ENCODE peak calls at places on chromosome 9, in six cellular contexts. X, B, S, C, U and M are unnamed samples.

GRCh38 chr9:22170162-22170932 is 161.2 kb upstream of the CDKN2B start:
- DNase-seq in X (no peak), B (no peak), S (no peak), C (peak; percentile 81), U (no peak), M (peak; percentile 89)

GRCh38 chr9:88197781-88198345 is 59.6 kb upstream of the SPATA31C2 start:
- DNase-seq in X (no peak), B (no peak), S (no peak), C (peak; percentile 95), U (peak; percentile 79), M (peak; percentile 87)

GRCh38 chr9:113598883-113599282 is 135.4 kb downstream of the RGS3 start:
- DNase-seq in X (no peak), B (no peak), S (peak; percentile 21), C (peak; percentile 34), U (no peak), M (no peak)

GRCh38 chr9:9913276-9913832 is 699.4 kb downstream of the PTPRD start:
- DNase-seq in X (no peak), B (no peak), S (no peak), C (no peak), U (no peak), M (no peak)

GRCh38 chr9:130445268-130445983 is 665 bp downstream of the ASS1 start:
- DNase-seq in X (peak; percentile 65), B (no peak), S (no peak), C (peak; percentile 81), U (peak; percentile 82), M (no peak)

GRCh38 chr9:2857564-2858198 is 13.8 kb upstream of the PUM3 start:
- DNase-seq in X (peak; percentile 78), B (peak; percentile 69), S (peak; percentile 55), C (peak; percentile 71), U (peak; percentile 66), M (peak; percentile 66)

GRCh38 chr9:37984672-37985611 is 81.0 kb upstream of the SLC25A51 start:
- DNase-seq in X (no peak), B (no peak), S (no peak), C (peak; percentile 82), U (no peak), M (peak; percentile 72)

GRCh38 chr9:125516381-125516960 is 190.5 kb downstream of the MAPKAP1 start:
- DNase-seq in X (no peak), B (no peak), S (no peak), C (no peak), U (no peak), M (no peak)

GRCh38 chr9:120734607-120735006 is 20.3 kb upstream of the MEGF9 start:
- DNase-seq in X (no peak), B (no peak), S (no peak), C (no peak), U (no peak), M (no peak)

GRCh38 chr9:87071473-87071872 is 124.2 kb upstream of the GAS1 start:
- DNase-seq in X (no peak), B (no peak), S (no peak), C (no peak), U (no peak), M (no peak)

GRCh38 chr9:93058357-93059096 is at the start of gene SUSD3:
- DNase-seq in X (peak; percentile 89), B (peak; percentile 77), S (peak; percentile 89), C (peak; percentile 9), U (peak; percentile 32), M (no peak)

GRCh38 chr9:75852746-75853145 is 37.7 kb upstream of the PCSK5 start:
- DNase-seq in X (no peak), B (no peak), S (no peak), C (no peak), U (peak; percentile 75), M (no peak)

GRCh38 chr9:115118471-115119156 is 657 bp upstream of the TNC start:
- DNase-seq in X (peak; percentile 81), B (peak; percentile 77), S (peak; percentile 77), C (peak; percentile 92), U (peak; percentile 59), M (peak; percentile 93)

GRCh38 chr9:128122809-128123175 is 4.7 kb downstream of the PTGES2 start:
- DNase-seq in X (no peak), B (no peak), S (no peak), C (no peak), U (no peak), M (no peak)

GRCh38 chr9:95143591-95144561 is 173.6 kb downstream of the FANCC start:
- DNase-seq in X (no peak), B (no peak), S (no peak), C (peak; percentile 43), U (no peak), M (peak; percentile 86)

GRCh38 chr9:26262431-26262830 is 584.2 kb upstream of the TUSC1 start:
- DNase-seq in X (no peak), B (no peak), S (no peak), C (peak; percentile 52), U (no peak), M (peak; percentile 61)

GRCh38 chr9:34363619-34364351 is 12.9 kb downstream of the MYORG start:
- DNase-seq in X (peak; percentile 52), B (peak; percentile 32), S (peak; percentile 57), C (no peak), U (no peak), M (no peak)

GRCh38 chr9:100595391-100596199 is 17.7 kb downstream of the CAVIN4 start:
- DNase-seq in X (no peak), B (peak; percentile 59), S (no peak), C (peak; percentile 72), U (peak; percentile 39), M (peak; percentile 70)

GRCh38 chr9:36328798-36329411 is 70.7 kb upstream of the GNE start:
- DNase-seq in X (no peak), B (peak; percentile 45), S (no peak), C (peak; percentile 78), U (peak; percentile 42), M (peak; percentile 80)

GRCh38 chr9:107624216-107624948 is 134.8 kb upstream of the KLF4 start:
- DNase-seq in X (no peak), B (no peak), S (no peak), C (peak; percentile 38), U (peak; percentile 92), M (peak; percentile 42)

GRCh38 chr9:82810902-82811301 is 252.0 kb downstream of the RASEF start:
- DNase-seq in X (no peak), B (no peak), S (peak; percentile 92), C (peak; percentile 83), U (peak; percentile 95), M (peak; percentile 62)

GRCh38 chr9:104872959-104873850 is 54.8 kb downstream of the ABCA1 start:
- DNase-seq in X (no peak), B (no peak), S (no peak), C (peak; percentile 99), U (peak; percentile 25), M (peak; percentile 97)

GRCh38 chr9:89788457-89788856 is 183.6 kb downstream of the GADD45G start:
- DNase-seq in X (no peak), B (no peak), S (no peak), C (no peak), U (no peak), M (no peak)

GRCh38 chr9:76441551-76442322 is 17.2 kb upstream of the GCNT1 start:
- DNase-seq in X (no peak), B (no peak), S (no peak), C (peak; percentile 80), U (no peak), M (peak; percentile 92)

GRCh38 chr9:116391306-116391900 is 237.8 kb downstream of the PAPPA start:
- DNase-seq in X (no peak), B (no peak), S (no peak), C (peak; percentile 52), U (peak; percentile 36), M (peak; percentile 83)

DNA sequence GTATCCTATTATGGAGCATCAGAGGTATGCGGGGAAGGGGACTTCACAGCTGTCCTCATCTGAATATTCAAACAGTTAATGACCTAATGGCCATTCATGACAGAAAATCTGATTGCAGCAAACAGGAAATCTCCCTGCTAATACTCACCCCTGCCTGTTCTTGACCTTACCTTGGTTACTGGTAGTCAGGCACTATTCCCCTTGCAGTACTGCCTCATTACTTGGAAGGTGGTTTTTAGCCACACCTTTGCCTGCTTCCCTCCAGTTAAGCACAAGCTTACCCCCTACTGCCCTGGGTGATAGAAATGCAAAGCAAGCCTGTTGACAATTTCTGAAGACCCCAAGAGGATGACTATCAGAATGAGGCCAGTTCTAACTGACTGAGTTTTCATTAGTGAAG is 332.4 kb downstream of the NTRK2 start:
- DNase-seq in X (no peak), B (no peak), S (peak; percentile 32), C (no peak), U (no peak), M (no peak)
- H3K14ac ChIP-seq in X (no peak overlapping the region), B (no peak overlapping the region), S (no peak overlapping the region), C (no peak overlapping the region), U (no peak overlapping the region), M (no peak overlapping the region)

GRCh38 chr9:137393176-137394150 is 29.5 kb downstream of the EXD3 start:
- DNase-seq in X (no peak), B (no peak), S (no peak), C (no peak), U (no peak), M (no peak)
- H3K14ac ChIP-seq in X (no peak overlapping the region), B (no peak overlapping the region), S (no peak overlapping the region), C (no peak overlapping the region), U (no peak overlapping the region), M (no peak overlapping the region)

GRCh38 chr9:69885931-69886330 is 65.3 kb downstream of the CFAP95 start:
- DNase-seq in X (no peak), B (no peak), S (no peak), C (no peak), U (no peak), M (no peak)

GRCh38 chr9:69891696-69892095 is 71.1 kb downstream of the CFAP95 start:
- DNase-seq in X (no peak), B (no peak), S (no peak), C (no peak), U (no peak), M (no peak)

GRCh38 chr9:69885474-69885929 is 64.9 kb downstream of the CFAP95 start:
- DNase-seq in X (no peak), B (no peak), S (no peak), C (no peak), U (no peak), M (no peak)

GRCh38 chr9:69893057-69893456 is 72.4 kb downstream of the CFAP95 start:
- DNase-seq in X (no peak), B (no peak), S (no peak), C (no peak), U (no peak), M (no peak)

DNA sequence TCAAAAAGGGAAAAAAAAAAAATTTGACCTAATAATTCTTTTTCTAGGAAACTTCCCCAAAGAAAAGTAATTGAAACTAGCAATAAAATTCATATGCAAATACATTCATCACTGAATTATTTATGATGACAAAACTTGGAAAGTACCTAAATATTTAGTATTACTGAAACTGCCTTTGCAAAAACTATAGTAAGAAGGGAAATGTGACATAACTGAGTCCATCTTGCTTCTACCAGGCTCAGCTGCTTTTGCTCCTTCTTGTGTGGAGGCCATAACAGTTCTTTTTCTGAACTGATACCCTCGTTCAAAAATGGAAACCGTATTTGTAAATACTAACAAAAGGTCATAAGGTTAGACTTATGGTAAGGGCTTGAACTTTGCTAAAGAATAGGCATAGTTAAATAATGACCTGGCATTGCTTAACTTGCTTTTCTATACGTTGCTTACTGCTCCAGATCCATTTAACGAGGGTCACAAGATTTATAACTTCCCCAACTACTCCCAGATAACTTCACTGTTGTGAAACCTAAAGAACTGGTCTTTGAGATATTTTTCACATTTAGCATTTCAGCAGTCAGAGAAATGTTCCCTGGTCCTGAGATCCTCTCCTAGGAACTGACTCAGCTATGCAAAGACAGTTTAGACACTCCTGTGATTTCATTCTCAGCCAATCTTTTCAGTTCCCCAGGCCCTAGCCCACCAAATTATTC is 68.4 kb downstream of the CFAP95 start:
- DNase-seq in X (no peak), B (no peak), S (no peak), C (peak; percentile 53), U (no peak), M (no peak)
- H3K14ac ChIP-seq in X (no peak overlapping the region), B (no peak overlapping the region), S (no peak overlapping the region), C (no peak overlapping the region), U (no peak overlapping the region), M (no peak overlapping the region)

GRCh38 chr9:111582888-111583287 is 16.6 kb downstream of the PTGR1 start:
- DNase-seq in X (no peak), B (no peak), S (no peak), C (no peak), U (no peak), M (peak; percentile 63)
- H3K14ac ChIP-seq in X (no peak overlapping the region), B (no peak overlapping the region), S (no peak overlapping the region), C (no peak overlapping the region), U (no peak overlapping the region), M (no peak overlapping the region)